ENCODE peak calls at places on chromosomes 7 and 10, in six cellular contexts. X is right atrium auricular region; Z is AG09309; N is HepG2; G is kidney; K is CD8-positive, alpha-beta T cell. W is an unnamed sample.

GRCh38 chr7:157555308-157555707 is 218.5 kb downstream of the DNAJB6 start:
- DNase-seq in X (no peak), Z (no peak), N (peak), G (peak), K (no peak), W (no peak)

GRCh38 chr7:96327429-96327828 is 5.5 kb upstream of the SLC25A13 start:
- DNase-seq in X (no peak), Z (no peak), N (peak), G (no peak), K (no peak), W (no peak)

GRCh38 chr7:6168469-6168868 is 104.0 kb downstream of the CYTH3 start:
- DNase-seq in X (no peak), Z (no peak), N (no peak), G (no peak), K (no peak), W (no peak)

GRCh38 chr7:128914566-128915151 is 4.2 kb upstream of the KCP start:
- DNase-seq in X (no peak), Z (no peak), N (no peak), G (no peak), K (no peak), W (no peak)

GRCh38 chr7:69837387-69838068 is 239.3 kb downstream of the AUTS2 start:
- DNase-seq in X (no peak), Z (no peak), N (no peak), G (no peak), K (no peak), W (no peak)

GRCh38 chr10:75926763-75927162 is 495.3 kb downstream of the LRMDA start:
- DNase-seq in X (peak), Z (no peak), N (no peak), G (peak), K (no peak), W (no peak)

GRCh38 chr10:72637398-72637857 is 11.5 kb upstream of the MICU1 start:
- DNase-seq in X (peak), Z (peak), N (peak), G (no peak), K (no peak), W (peak)

GRCh38 chr7:141189231-141189630 is 115.4 kb downstream of the TMEM178B start:
- DNase-seq in X (no peak), Z (no peak), N (no peak), G (no peak), K (no peak), W (no peak)

GRCh38 chr7:69832356-69832755 is 234.1 kb downstream of the AUTS2 start:
- DNase-seq in X (no peak), Z (no peak), N (no peak), G (no peak), K (no peak), W (no peak)

GRCh38 chr7:102150266-102150665 is 136.4 kb upstream of the SH2B2 start:
- DNase-seq in X (no peak), Z (no peak), N (no peak), G (no peak), K (no peak), W (no peak)

GRCh38 chr10:103448751-103449150 is 3.4 kb downstream of the CALHM2 start:
- DNase-seq in X (peak), Z (peak), N (no peak), G (no peak), K (no peak), W (peak)

GRCh38 chr10:97399843-97400545 is 1.1 kb downstream of the RRP12 start:
- DNase-seq in X (no peak), Z (no peak), N (peak), G (no peak), K (peak), W (no peak)

GRCh38 chr7:137606061-137606674 is 240.6 kb downstream of the DGKI start:
- DNase-seq in X (no peak), Z (peak), N (peak), G (no peak), K (no peak), W (no peak)

GRCh38 chr10:96334888-96335526 is 23.8 kb downstream of the OPALIN start:
- DNase-seq in X (no peak), Z (peak), N (peak), G (no peak), K (no peak), W (no peak)

GRCh38 chr7:125396466-125397151 is 467.0 kb upstream of the POT1 start:
- DNase-seq in X (no peak), Z (no peak), N (no peak), G (no peak), K (no peak), W (no peak)

GRCh38 chr7:155797262-155798250 is 14.7 kb downstream of the SHH start:
- DNase-seq in X (no peak), Z (no peak), N (no peak), G (no peak), K (no peak), W (no peak)
- TF ChIP-seq CTCF in X (peak), Z (no peak), N (no peak), G (no peak), K (no peak), W (no peak)

DNA sequence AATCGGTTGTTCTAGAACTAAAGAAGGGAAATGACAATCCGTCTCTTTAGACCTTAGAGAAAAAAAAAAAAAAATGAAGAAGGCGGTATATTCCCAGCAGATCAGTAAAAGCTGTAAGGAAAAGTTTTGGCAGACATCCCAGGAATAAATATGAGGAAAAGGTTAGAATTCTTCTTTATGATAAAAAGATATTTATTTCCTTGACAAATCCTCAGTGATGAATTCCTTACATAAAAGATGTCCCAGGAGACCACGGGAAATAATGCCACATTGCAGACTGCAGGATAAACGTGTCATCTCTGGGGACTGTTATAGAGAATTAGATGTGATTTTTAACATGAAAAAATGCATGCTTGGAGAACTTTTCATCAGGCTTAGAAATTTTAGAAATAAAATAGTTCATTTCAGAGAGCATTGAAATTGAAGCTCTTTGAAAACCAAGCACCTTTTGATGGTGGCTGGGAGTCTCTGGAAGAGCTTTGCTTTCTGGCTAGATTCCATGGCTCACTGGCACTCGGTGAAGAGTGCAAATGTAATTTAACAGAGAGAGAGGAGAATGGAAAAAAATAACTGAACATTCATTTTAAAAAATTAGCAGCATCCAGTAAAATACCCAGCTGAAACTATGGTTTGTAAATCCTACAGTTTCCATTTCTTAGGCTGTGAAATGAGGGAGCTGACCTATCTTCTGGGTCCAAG is 98.2 kb downstream of the PRPF18 start:
- DNase-seq in X (no peak), Z (no peak), N (no peak), G (no peak), K (no peak), W (no peak)
- H3K4me3 ChIP-seq in X (no peak), Z (no peak), N (no peak), G (no peak), K (no peak), W (peak)

DNA sequence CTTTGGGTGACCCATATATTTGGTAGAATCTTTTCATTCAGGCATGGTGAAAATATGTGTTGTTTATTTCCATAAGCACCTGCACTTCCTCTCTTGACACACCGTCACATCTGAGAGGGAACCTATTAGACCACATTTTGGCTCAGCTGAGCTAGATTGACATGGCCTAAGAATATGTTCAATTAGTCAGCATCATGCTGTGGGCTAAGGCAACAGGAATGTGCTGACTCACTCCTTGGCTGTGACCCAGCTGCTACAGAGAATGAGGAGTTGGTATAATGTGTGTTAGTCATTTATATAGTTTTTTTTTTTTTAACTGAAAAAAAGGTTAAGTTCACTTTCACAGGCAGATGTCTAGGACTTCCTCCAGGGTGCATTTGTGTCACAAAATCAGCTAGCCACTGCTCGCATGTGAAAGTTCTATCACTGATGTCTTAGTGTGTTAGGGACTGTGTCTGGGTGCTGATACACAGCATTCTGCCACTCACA is 180.6 kb downstream of the SEMA3E start:
- DNase-seq in X (peak), Z (peak), N (peak), G (peak), K (no peak), W (peak)
- TF ChIP-seq CTCF in X (no peak), Z (no peak), N (no peak), G (no peak), K (no peak), W (no peak)

DNA sequence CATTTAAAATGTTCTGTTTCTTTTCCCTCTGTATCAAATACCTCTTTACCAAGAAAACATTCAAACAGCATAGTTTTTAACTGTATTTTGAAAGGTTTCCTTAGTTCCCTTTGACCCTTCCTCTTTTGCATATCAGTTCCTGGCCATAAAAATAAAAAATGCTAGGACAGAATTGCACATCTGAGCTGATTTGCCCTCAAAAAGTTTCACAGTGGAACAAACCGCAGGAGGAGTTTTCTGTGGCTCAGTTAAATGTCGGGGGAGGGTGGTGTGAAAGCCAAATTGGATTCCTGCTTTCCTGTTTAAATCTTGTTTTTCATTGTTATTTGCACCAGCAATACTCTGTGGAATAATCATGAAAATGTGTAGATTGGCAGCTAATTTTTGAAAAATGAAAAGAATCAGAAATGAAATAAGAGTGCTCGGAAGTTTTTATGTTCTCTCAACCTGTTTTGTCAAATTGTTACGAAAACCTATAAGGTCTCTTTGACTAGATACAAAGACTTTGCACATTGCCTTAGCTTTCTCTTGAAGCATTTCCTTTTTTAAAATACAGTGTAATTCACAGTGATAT is 8.2 kb downstream of the IKZF1 start:
- DNase-seq in X (no peak), Z (no peak), N (no peak), G (no peak), K (no peak), W (no peak)
- H3K4me3 ChIP-seq in X (no peak), Z (no peak), N (no peak), G (no peak), K (peak), W (no peak)

GRCh38 chr10:116653885-116654284 is 33.1 kb downstream of the PNLIPRP2 start:
- DNase-seq in X (no peak), Z (no peak), N (no peak), G (no peak), K (no peak), W (no peak)

GRCh38 chr10:116658152-116658551 is 37.4 kb downstream of the PNLIPRP2 start:
- DNase-seq in X (no peak), Z (no peak), N (no peak), G (no peak), K (no peak), W (no peak)

GRCh38 chr10:116655573-116655972 is 34.8 kb downstream of the PNLIPRP2 start:
- DNase-seq in X (peak), Z (no peak), N (no peak), G (no peak), K (no peak), W (no peak)

GRCh38 chr10:116659049-116659670 is 38.4 kb downstream of the PNLIPRP2 start:
- DNase-seq in X (no peak), Z (no peak), N (no peak), G (no peak), K (no peak), W (no peak)

GRCh38 chr10:116654816-116655215 is 34.1 kb downstream of the PNLIPRP2 start:
- DNase-seq in X (no peak), Z (no peak), N (peak), G (no peak), K (no peak), W (no peak)
- TF ChIP-seq CTCF in X (peak), Z (peak), N (peak), G (no peak), K (no peak), W (no peak)

DNA sequence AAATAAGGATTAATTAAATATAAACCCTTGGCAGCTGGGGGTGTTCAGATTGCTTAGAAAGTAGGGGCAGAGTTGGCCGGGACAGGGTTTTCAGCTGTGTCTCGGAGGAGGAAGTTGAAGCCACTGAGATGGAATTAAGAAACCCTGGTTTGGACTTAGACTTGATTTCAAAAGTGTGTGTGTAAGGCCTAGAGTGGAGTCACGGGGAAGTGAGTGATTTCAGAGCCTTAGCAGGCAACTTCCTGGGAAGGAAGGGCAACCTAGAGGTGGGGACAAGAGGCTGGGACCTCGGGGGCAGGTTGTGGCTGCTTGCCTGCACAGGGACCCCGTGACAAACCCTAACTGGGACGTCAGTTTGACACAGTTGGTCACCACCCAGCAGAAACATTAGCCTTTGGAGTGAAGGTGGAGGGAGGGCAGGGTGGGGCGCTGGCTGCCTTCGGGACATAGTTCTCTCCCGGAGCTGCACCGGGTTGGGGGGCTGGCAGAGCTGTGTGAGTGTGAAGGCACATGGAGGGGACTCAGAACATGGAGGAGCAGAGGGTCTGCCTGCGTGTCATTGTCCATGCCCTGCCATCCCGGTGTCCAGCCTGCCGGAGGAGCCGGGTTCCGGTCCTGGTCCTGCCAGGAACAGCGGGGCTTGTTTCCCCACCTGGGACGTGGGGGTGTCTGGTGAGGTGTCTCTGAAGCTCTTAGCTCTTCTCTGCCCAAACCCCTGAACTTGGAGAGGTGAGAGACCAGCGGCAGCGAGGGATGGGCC is 1.8 kb downstream of the BRI3 start:
- DNase-seq in X (no peak), Z (peak), N (no peak), G (peak), K (no peak), W (no peak)
- H3K4me3 ChIP-seq in X (peak), Z (peak), N (peak), G (peak), K (no peak), W (peak)

W was measured in AG04449.